ENCODE peak calls at places on chromosomes 7 and 10, in four cellular contexts. N is neural crest cell, U is hippocampal formation, I is memory B cell. R is an unnamed sample.

GRCh38 chr7:129875745-129876411 is 76.9 kb downstream of the UBE2H start:
- DNase-seq in N (no peak), U (no peak), I (no peak), R (no peak)

GRCh38 chr10:76149182-76149581 is 717.8 kb downstream of the LRMDA start:
- DNase-seq in N (no peak), U (no peak), I (no peak), R (no peak)

GRCh38 chr7:6015917-6016652 is 7.0 kb downstream of the AIMP2 start:
- DNase-seq in N (no peak), U (no peak), I (no peak), R (no peak)

GRCh38 chr10:11882646-11883375 is 59.7 kb downstream of the PROSER2 start:
- DNase-seq in N (no peak), U (no peak), I (no peak), R (no peak)

GRCh38 chr10:17058093-17058492 is 71.5 kb downstream of the CUBN start:
- DNase-seq in N (no peak), U (no peak), I (no peak), R (no peak)

GRCh38 chr10:97937928-97938327 is 88.3 kb downstream of the GOLGA7B start:
- DNase-seq in N (no peak), U (no peak), I (no peak), R (no peak)

GRCh38 chr10:131946321-131946751 is 35.4 kb downstream of the BNIP3 start:
- DNase-seq in N (no peak), U (no peak), I (no peak), R (no peak)

GRCh38 chr10:77687621-77688020 is 50.0 kb upstream of the KCNMA1 start:
- DNase-seq in N (no peak), U (no peak), I (no peak), R (no peak)

GRCh38 chr10:12214763-12215218 is 18.8 kb downstream of the CDC123 start:
- DNase-seq in N (peak), U (peak), I (peak), R (no peak)

GRCh38 chr10:51700228-51700835 is 937 bp upstream of the CSTF2T start:
- DNase-seq in N (no peak), U (no peak), I (no peak), R (no peak)

GRCh38 chr10:3399756-3400155 is 227.2 kb upstream of the PITRM1 start:
- DNase-seq in N (no peak), U (no peak), I (no peak), R (no peak)

GRCh38 chr10:112766636-112767035 is 183.4 kb upstream of the TCF7L2 start:
- DNase-seq in N (no peak), U (no peak), I (no peak), R (no peak)

GRCh38 chr10:112951349-112952281 is 1.6 kb downstream of the TCF7L2 start:
- DNase-seq in N (peak), U (no peak), I (peak), R (no peak)

GRCh38 chr7:129903935-129904334 is 48.8 kb downstream of the UBE2H start:
- DNase-seq in N (no peak), U (no peak), I (peak), R (no peak)

GRCh38 chr7:92603089-92603445 is 12.9 kb upstream of the FAM133B start:
- DNase-seq in N (no peak), U (no peak), I (no peak), R (no peak)

GRCh38 chr7:118057404-118057803 is 126.6 kb upstream of the LSM8 start:
- DNase-seq in N (no peak), U (no peak), I (no peak), R (no peak)

GRCh38 chr7:668139-668871 is 58.2 kb upstream of the DNAAF5 start:
- DNase-seq in N (no peak), U (no peak), I (no peak), R (no peak)

GRCh38 chr7:155787171-155787851 is 25.0 kb downstream of the SHH start:
- DNase-seq in N (no peak), U (no peak), I (no peak), R (no peak)

GRCh38 chr7:99737726-99738125 is 2.7 kb upstream of the CYP3A7 start:
- DNase-seq in N (no peak), U (no peak), I (no peak), R (no peak)

GRCh38 chr10:33136781-33137180 is 178.8 kb upstream of the ITGB1 start:
- DNase-seq in N (no peak), U (no peak), I (no peak), R (no peak)

GRCh38 chr10:113776553-113776952 is 25.1 kb downstream of the PLEKHS1 start:
- DNase-seq in N (no peak), U (no peak), I (no peak), R (no peak)

GRCh38 chr10:118840071-118840775 is 85.5 kb upstream of the CACUL1 start:
- DNase-seq in N (no peak), U (no peak), I (no peak), R (no peak)

GRCh38 chr10:131725736-131726459 is 174.9 kb upstream of the PPP2R2D start:
- DNase-seq in N (no peak), U (no peak), I (no peak), R (no peak)

GRCh38 chr10:42998481-42999384 is 78.1 kb upstream of the RET start:
- DNase-seq in N (no peak), U (no peak), I (no peak), R (no peak)

GRCh38 chr7:158829021-158829341 is 328 bp downstream of the ESYT2 start:
- DNase-seq in N (peak), U (no peak), I (no peak), R (no peak)